ENCODE peak calls at places on chromosome 4, in seven cellular contexts. O is right atrium auricular region, G is GM12878, E is cardiac muscle cell, L is right lobe of liver, Z is fibroblast of lung, P is thyroid gland. D is an unnamed sample.

GRCh38 chr4:94455081-94455480 is 3.3 kb downstream of the PDLIM5 start:
- DNase-seq in O (peak), G (no peak), E (no peak), L (peak), Z (peak), P (peak), D (peak)

GRCh38 chr4:3802571-3803474 is 36.6 kb downstream of the ADRA2C start:
- DNase-seq in O (no peak), G (no peak), E (no peak), L (peak), Z (no peak), P (no peak), D (no peak)

GRCh38 chr4:123298798-123299197 is 97.8 kb upstream of the SPRY1 start:
- DNase-seq in O (no peak), G (no peak), E (no peak), L (no peak), Z (no peak), P (no peak), D (no peak)

GRCh38 chr4:140037353-140038030 is 116.5 kb downstream of the MAML3 start:
- DNase-seq in O (no peak), G (no peak), E (no peak), L (no peak), Z (peak), P (no peak), D (no peak)

GRCh38 chr4:85869156-85869555 is 394.2 kb downstream of the ARHGAP24 start:
- DNase-seq in O (no peak), G (no peak), E (no peak), L (no peak), Z (no peak), P (no peak), D (no peak)

GRCh38 chr4:167903291-167903721 is 189.0 kb upstream of the ANXA10 start:
- DNase-seq in O (no peak), G (no peak), E (no peak), L (no peak), Z (peak), P (no peak), D (no peak)

GRCh38 chr4:3201718-3202702 is 46.9 kb upstream of the MSANTD1 start:
- DNase-seq in O (no peak), G (peak), E (no peak), L (no peak), Z (peak), P (no peak), D (no peak)

GRCh38 chr4:123446791-123447474 is 50.3 kb downstream of the SPRY1 start:
- DNase-seq in O (no peak), G (no peak), E (peak), L (no peak), Z (no peak), P (no peak), D (no peak)

GRCh38 chr4:10161840-10162239 is 45.2 kb upstream of the WDR1 start:
- DNase-seq in O (no peak), G (no peak), E (no peak), L (no peak), Z (no peak), P (no peak), D (no peak)

GRCh38 chr4:33996075-33996718 is 2248.1 kb downstream of the ARAP2 start:
- DNase-seq in O (no peak), G (no peak), E (no peak), L (no peak), Z (peak), P (no peak), D (no peak)

GRCh38 chr4:140117946-140118345 is 36.0 kb downstream of the MAML3 start:
- DNase-seq in O (no peak), G (no peak), E (no peak), L (no peak), Z (peak), P (no peak), D (no peak)

GRCh38 chr4:2788532-2789103 is 4.3 kb upstream of the SH3BP2 start:
- DNase-seq in O (no peak), G (no peak), E (no peak), L (peak), Z (no peak), P (peak), D (no peak)

GRCh38 chr4:90419124-90419711 is 292.0 kb downstream of the CCSER1 start:
- DNase-seq in O (no peak), G (no peak), E (peak), L (no peak), Z (peak), P (no peak), D (no peak)

GRCh38 chr4:40548256-40548655 is 81.4 kb downstream of the RBM47 start:
- DNase-seq in O (no peak), G (no peak), E (no peak), L (no peak), Z (peak), P (no peak), D (no peak)

GRCh38 chr4:138078264-138078663 is 163.9 kb downstream of the SLC7A11 start:
- DNase-seq in O (no peak), G (no peak), E (no peak), L (no peak), Z (no peak), P (no peak), D (no peak)

GRCh38 chr4:84498203-84499026 is 677 bp downstream of the NKX6-1 start:
- DNase-seq in O (no peak), G (no peak), E (peak), L (peak), Z (peak), P (peak), D (no peak)

GRCh38 chr4:84971319-84971932 is 4.9 kb upstream of the WDFY3 start:
- DNase-seq in O (no peak), G (no peak), E (peak), L (no peak), Z (peak), P (no peak), D (no peak)

GRCh38 chr4:171983935-171984805 is 171.0 kb downstream of the GALNTL6 start:
- DNase-seq in O (no peak), G (no peak), E (no peak), L (no peak), Z (peak), P (no peak), D (no peak)

GRCh38 chr4:931194-931959 is 739 bp downstream of the GAK start:
- DNase-seq in O (no peak), G (no peak), E (peak), L (peak), Z (peak), P (peak), D (no peak)

DNA sequence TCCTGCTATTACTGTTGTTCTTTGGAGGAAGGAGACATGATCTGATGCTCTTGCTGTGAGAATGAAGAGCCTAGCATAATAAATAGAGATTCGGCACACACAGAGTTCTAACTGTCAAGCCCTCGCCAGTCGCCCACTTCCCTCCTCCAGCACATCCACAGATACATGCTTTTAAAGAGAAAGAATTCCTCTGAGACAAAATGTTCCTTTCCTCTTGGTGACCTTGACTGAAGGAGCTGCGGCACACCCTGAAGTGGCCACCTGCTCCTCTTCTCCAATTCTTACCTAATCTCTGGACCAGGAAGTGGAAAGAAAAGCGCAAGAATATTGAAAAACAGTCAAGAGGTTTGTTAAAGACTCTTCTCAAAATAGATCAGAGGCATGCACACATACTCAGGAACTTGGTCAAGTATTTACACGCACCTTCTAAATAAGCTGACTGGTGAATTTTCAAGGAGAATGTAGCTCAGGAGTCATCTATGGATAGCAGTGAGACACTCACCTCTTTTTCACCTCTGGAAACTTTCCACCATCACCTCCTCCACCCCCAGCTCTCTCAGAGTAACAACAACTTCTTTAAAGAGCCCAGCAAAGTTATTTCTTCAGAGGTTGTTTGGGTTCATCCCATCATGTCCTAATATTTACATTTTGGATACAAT is 95.4 kb downstream of the PARM1 start:
- DNase-seq in O (no peak), G (no peak), E (no peak), L (no peak), Z (no peak), P (peak), D (no peak)
- H3K27ac ChIP-seq in O (peak), G (no peak), E (peak), L (no peak), Z (no peak), P (peak), D (no peak)

GRCh38 chr4:113593400-113594230 is 167.9 kb downstream of the CAMK2D start:
- DNase-seq in O (no peak), G (peak), E (no peak), L (no peak), Z (no peak), P (no peak), D (no peak)
- H3K27ac ChIP-seq in O (peak), G (no peak), E (peak), L (no peak), Z (no peak), P (no peak), D (no peak)

DNA sequence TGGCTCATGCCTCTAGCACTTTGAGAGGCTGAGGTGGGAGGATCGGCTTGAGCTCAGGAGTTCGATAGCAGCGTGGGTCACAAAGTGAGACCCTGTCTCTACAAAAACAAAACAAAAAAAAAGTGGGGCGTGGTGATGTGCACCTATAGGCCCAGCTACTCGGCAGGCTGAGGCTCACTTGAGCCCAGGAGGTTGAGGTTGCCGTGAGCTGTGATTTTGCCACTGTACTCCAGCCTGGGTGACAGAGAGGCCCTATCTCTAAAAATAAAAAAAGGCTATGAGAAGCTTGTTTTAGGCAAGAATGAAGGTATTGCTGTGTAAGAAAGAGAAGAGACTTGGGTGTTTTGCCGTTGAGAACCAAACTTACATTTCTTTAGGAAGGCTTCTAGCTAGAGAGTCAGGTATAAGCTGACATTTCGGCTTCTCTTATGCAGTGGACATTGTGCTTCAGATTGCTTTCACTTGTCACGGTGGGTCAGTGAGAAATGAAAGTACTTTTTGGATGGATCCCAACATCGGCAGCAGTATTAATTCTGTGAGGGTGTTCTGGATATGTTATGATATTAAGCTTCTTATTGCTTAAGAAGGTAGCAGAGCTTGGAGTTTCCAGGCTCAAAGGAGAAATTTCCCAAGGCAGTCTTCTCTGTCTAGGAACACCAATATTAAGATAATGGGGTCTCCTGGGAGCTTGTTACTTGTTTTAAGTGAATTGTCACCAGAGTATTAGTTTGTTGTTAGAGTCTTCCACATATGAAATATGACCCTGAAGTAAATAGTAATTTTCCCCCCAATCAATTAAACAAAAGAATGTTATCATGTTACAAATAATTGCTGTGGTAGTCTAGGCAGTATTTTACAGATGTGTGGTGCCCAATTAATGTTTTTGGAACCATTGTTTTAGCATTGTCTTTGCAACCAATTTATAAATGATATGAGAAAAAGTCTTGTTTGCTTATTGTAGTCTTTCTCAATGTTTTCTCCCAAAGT is 17.6 kb downstream of the TMEM131L start:
- DNase-seq in O (no peak), G (no peak), E (no peak), L (no peak), Z (no peak), P (no peak), D (no peak)
- H3K27ac ChIP-seq in O (peak), G (peak), E (no peak), L (peak), Z (no peak), P (no peak), D (no peak)

GRCh38 chr4:118911162-118911791 is 22.6 kb downstream of the SYNPO2 start:
- DNase-seq in O (no peak), G (no peak), E (no peak), L (no peak), Z (peak), P (no peak), D (no peak)
- H3K27ac ChIP-seq in O (no peak), G (no peak), E (no peak), L (no peak), Z (no peak), P (no peak), D (no peak)

DNA sequence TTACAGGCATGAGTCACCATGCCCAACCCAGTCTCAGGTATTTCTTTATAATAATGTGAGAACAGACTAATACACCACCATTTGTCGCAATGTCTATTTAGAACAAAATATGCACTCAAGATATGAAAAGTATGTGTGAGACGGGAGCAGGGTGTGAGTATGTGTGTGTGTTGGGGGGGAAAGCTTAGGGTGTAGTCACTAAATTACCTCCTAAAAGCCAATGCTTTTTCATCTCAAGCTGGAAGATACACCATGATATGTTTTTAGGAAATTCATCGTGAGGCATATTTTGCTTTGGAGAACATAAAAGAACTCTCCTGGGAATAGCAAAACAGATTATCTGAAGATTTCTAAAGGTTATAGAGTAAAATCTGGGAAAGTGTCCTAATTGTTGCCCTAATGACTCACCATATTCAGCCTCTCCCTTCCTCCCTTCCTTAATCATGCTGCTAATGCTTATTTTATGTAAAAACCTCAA is 262.7 kb downstream of the PDHA2 start:
- DNase-seq in O (no peak), G (no peak), E (no peak), L (no peak), Z (peak), P (no peak), D (no peak)
- H3K27ac ChIP-seq in O (no peak), G (no peak), E (no peak), L (no peak), Z (no peak), P (no peak), D (no peak)

DNA sequence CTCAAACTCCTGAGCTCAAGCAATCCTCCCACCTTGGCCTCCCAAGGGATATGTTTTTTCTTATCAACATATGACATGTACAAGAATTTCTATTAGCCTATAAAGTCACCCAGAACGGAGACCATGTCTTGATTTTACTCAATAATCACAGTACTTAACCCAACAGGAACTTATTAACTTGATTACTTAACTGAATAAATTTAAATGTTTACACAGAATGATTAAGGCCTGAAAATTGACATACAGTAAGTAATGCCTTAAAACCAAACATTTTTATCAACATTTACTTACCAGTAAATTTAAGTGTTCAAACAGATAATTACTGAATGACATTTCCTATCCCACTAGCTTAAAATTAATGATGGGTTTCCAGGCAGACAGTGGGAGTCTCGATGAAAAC is 25.4 kb downstream of the EIF4E start:
- DNase-seq in O (no peak), G (no peak), E (no peak), L (no peak), Z (no peak), P (no peak), D (no peak)
- H3K27ac ChIP-seq in O (no peak), G (no peak), E (no peak), L (no peak), Z (no peak), P (no peak), D (no peak)

GRCh38 chr4:120841580-120841979 is 80.9 kb downstream of the PRDM5 start:
- DNase-seq in O (no peak), G (no peak), E (no peak), L (no peak), Z (peak), P (no peak), D (no peak)
- H3K27ac ChIP-seq in O (no peak), G (no peak), E (peak), L (no peak), Z (no peak), P (no peak), D (no peak)

DNA sequence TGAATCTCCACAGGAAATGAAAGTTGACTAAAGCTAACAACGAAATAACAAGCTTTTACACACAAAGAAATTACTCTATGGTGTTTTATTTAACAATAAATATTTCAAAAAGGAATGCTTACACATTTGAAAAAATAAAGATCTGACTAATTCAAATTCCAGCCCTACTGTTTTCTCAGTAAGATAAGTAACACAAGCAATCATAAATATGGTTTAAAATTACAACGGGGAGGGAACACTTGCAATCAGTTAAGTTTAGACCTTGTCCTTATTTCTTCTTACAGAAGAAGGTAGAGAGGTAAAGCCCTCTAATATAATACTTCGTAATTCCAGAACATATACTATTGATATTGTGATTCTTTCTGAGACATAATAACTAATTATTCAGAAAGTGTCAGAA is 158.5 kb downstream of the DHX15 start:
- DNase-seq in O (no peak), G (no peak), E (no peak), L (no peak), Z (no peak), P (no peak), D (no peak)
- H3K27ac ChIP-seq in O (no peak), G (no peak), E (no peak), L (no peak), Z (no peak), P (no peak), D (no peak)

DNA sequence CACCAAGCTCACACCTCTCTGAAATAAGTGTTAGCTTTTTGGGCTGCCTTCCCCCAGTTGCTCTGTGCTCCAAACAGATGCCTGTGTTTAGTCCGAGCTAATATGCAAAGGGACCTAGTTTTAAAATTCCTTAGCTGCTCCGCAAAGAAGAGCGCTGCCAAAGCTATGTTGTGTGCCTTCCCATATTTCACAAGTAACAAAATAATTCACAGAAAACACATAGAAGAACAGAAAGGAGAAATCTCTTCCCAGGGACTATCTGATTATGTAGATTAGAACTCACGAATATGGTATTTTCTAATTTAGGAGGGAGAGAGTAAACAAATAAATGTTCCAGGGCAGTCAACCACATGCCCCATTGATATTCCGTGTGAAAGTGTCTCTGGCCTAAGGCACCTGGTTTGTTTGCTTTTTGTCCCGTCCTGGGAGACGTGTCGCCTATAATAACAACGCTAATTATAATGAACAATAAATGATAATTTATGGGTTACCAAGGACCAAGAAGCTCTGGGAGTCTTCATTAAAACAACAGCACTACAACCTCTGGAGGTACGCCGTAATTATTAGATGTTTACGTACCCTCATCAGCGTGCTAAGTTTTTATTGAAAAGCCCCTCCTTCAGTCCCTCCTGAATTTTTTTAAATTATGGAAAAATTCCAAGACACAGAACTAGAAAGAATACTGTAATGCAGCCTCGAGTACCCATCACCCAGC is 1.2 kb upstream of the CCNG2 start:
- DNase-seq in O (no peak), G (no peak), E (no peak), L (no peak), Z (no peak), P (no peak), D (no peak)
- H3K27ac ChIP-seq in O (peak), G (peak), E (peak), L (no peak), Z (no peak), P (peak), D (peak)

D was measured in prostate gland.